ENCODE peak calls at places on chromosomes 2 and 18, in seven cellular contexts. One of them, this sample, is unnamed.

GRCh38 chr2:239881561-239882320 is 143.4 kb downstream of the NDUFA10 start:
- DNase-seq in A549: no peak
- DNase-seq in HCT116: no peak
- DNase-seq in GM12878: no peak
- DNase-seq in K562: no peak
- DNase-seq in Panc1: no peak
- DNase-seq in HL-60: no peak
- DNase-seq in this sample: no peak

GRCh38 chr2:212124597-212124996 is 414.0 kb downstream of the ERBB4 start:
- DNase-seq in A549: peak
- DNase-seq in HCT116: no peak
- DNase-seq in GM12878: no peak
- DNase-seq in K562: no peak
- DNase-seq in Panc1: no peak
- DNase-seq in HL-60: no peak
- DNase-seq in this sample: no peak

GRCh38 chr18:8798996-8799395 is 93.6 kb downstream of the MTCL1 start:
- DNase-seq in A549: no peak
- DNase-seq in HCT116: no peak
- DNase-seq in GM12878: no peak
- DNase-seq in K562: no peak
- DNase-seq in Panc1: no peak
- DNase-seq in HL-60: no peak
- DNase-seq in this sample: no peak

GRCh38 chr2:241271641-241272297 is 43.7 kb downstream of the HDLBP start:
- DNase-seq in A549: peak
- DNase-seq in HCT116: peak
- DNase-seq in GM12878: no peak
- DNase-seq in K562: peak
- DNase-seq in Panc1: no peak
- DNase-seq in HL-60: peak
- DNase-seq in this sample: peak

GRCh38 chr2:227623225-227623624 is 5.9 kb downstream of the SCYGR4 start:
- DNase-seq in A549: no peak
- DNase-seq in HCT116: no peak
- DNase-seq in GM12878: no peak
- DNase-seq in K562: no peak
- DNase-seq in Panc1: no peak
- DNase-seq in HL-60: no peak
- DNase-seq in this sample: no peak

GRCh38 chr2:31286230-31286629 is 52.3 kb downstream of the EHD3 start:
- DNase-seq in A549: no peak
- DNase-seq in HCT116: no peak
- DNase-seq in GM12878: no peak
- DNase-seq in K562: no peak
- DNase-seq in Panc1: no peak
- DNase-seq in HL-60: no peak
- DNase-seq in this sample: no peak

GRCh38 chr18:10376735-10377134 is 77.7 kb upstream of the APCDD1 start:
- DNase-seq in A549: no peak
- DNase-seq in HCT116: no peak
- DNase-seq in GM12878: no peak
- DNase-seq in K562: no peak
- DNase-seq in Panc1: no peak
- DNase-seq in HL-60: no peak
- DNase-seq in this sample: no peak

GRCh38 chr2:238321467-238321866 is 1.1 kb downstream of the TRAF3IP1 start:
- DNase-seq in A549: no peak
- DNase-seq in HCT116: no peak
- DNase-seq in GM12878: no peak
- DNase-seq in K562: no peak
- DNase-seq in Panc1: no peak
- DNase-seq in HL-60: no peak
- DNase-seq in this sample: no peak

GRCh38 chr18:45687617-45688016 is 36.4 kb upstream of the SLC14A1 start:
- DNase-seq in A549: no peak
- DNase-seq in HCT116: no peak
- DNase-seq in GM12878: no peak
- DNase-seq in K562: peak
- DNase-seq in Panc1: no peak
- DNase-seq in HL-60: no peak
- DNase-seq in this sample: no peak

GRCh38 chr2:6506311-6507258 is 359.1 kb downstream of the CMPK2 start:
- DNase-seq in A549: no peak
- DNase-seq in HCT116: peak
- DNase-seq in GM12878: no peak
- DNase-seq in K562: no peak
- DNase-seq in Panc1: no peak
- DNase-seq in HL-60: no peak
- DNase-seq in this sample: no peak

GRCh38 chr18:7974200-7974874 is 407.2 kb downstream of the PTPRM start:
- DNase-seq in A549: no peak
- DNase-seq in HCT116: no peak
- DNase-seq in GM12878: no peak
- DNase-seq in K562: no peak
- DNase-seq in Panc1: no peak
- DNase-seq in HL-60: no peak
- DNase-seq in this sample: no peak

GRCh38 chr2:154392256-154392655 is 306.2 kb upstream of the KCNJ3 start:
- DNase-seq in A549: no peak
- DNase-seq in HCT116: no peak
- DNase-seq in GM12878: peak
- DNase-seq in K562: no peak
- DNase-seq in Panc1: no peak
- DNase-seq in HL-60: no peak
- DNase-seq in this sample: no peak

GRCh38 chr2:186042207-186043028 is 303.8 kb downstream of the FSIP2 start:
- DNase-seq in A549: no peak
- DNase-seq in HCT116: no peak
- DNase-seq in GM12878: no peak
- DNase-seq in K562: no peak
- DNase-seq in Panc1: no peak
- DNase-seq in HL-60: no peak
- DNase-seq in this sample: no peak

GRCh38 chr18:48688961-48689360 is 150.1 kb downstream of the CTIF start:
- DNase-seq in A549: no peak
- DNase-seq in HCT116: no peak
- DNase-seq in GM12878: no peak
- DNase-seq in K562: no peak
- DNase-seq in Panc1: no peak
- DNase-seq in HL-60: no peak
- DNase-seq in this sample: no peak

GRCh38 chr18:76475450-76476203 is 19.4 kb downstream of the ZNF516 start:
- DNase-seq in A549: no peak
- DNase-seq in HCT116: no peak
- DNase-seq in GM12878: no peak
- DNase-seq in K562: no peak
- DNase-seq in Panc1: no peak
- DNase-seq in HL-60: no peak
- DNase-seq in this sample: no peak

GRCh38 chr18:27844416-27844792 is 332.5 kb downstream of the CDH2 start:
- DNase-seq in A549: no peak
- DNase-seq in HCT116: no peak
- DNase-seq in GM12878: no peak
- DNase-seq in K562: no peak
- DNase-seq in Panc1: no peak
- DNase-seq in HL-60: no peak
- DNase-seq in this sample: no peak

GRCh38 chr18:31490387-31490786 is 7.6 kb upstream of the DSG2 start:
- DNase-seq in A549: no peak
- DNase-seq in HCT116: no peak
- DNase-seq in GM12878: peak
- DNase-seq in K562: no peak
- DNase-seq in Panc1: no peak
- DNase-seq in HL-60: no peak
- DNase-seq in this sample: no peak

GRCh38 chr2:118246726-118247125 is 158.5 kb downstream of the INSIG2 start:
- DNase-seq in A549: no peak
- DNase-seq in HCT116: no peak
- DNase-seq in GM12878: no peak
- DNase-seq in K562: no peak
- DNase-seq in Panc1: no peak
- DNase-seq in HL-60: no peak
- DNase-seq in this sample: no peak

GRCh38 chr18:59848002-59848401 is 51.8 kb upstream of the PMAIP1 start:
- DNase-seq in A549: no peak
- DNase-seq in HCT116: no peak
- DNase-seq in GM12878: no peak
- DNase-seq in K562: no peak
- DNase-seq in Panc1: no peak
- DNase-seq in HL-60: no peak
- DNase-seq in this sample: no peak

GRCh38 chr2:46831037-46831868 is 84.4 kb downstream of the MCFD2 start:
- DNase-seq in A549: no peak
- DNase-seq in HCT116: no peak
- DNase-seq in GM12878: no peak
- DNase-seq in K562: no peak
- DNase-seq in Panc1: no peak
- DNase-seq in HL-60: no peak
- DNase-seq in this sample: no peak

GRCh38 chr18:46148810-46149209 is 44.6 kb downstream of the HAUS1 start:
- DNase-seq in A549: peak
- DNase-seq in HCT116: no peak
- DNase-seq in GM12878: no peak
- DNase-seq in K562: peak
- DNase-seq in Panc1: peak
- DNase-seq in HL-60: no peak
- DNase-seq in this sample: peak

GRCh38 chr2:52918551-52918950 is 849.1 kb upstream of the CHAC2 start:
- DNase-seq in A549: no peak
- DNase-seq in HCT116: no peak
- DNase-seq in GM12878: no peak
- DNase-seq in K562: no peak
- DNase-seq in Panc1: no peak
- DNase-seq in HL-60: no peak
- DNase-seq in this sample: no peak

GRCh38 chr2:172437419-172438063 is 10.2 kb downstream of the ITGA6 start:
- DNase-seq in A549: no peak
- DNase-seq in HCT116: no peak
- DNase-seq in GM12878: peak
- DNase-seq in K562: no peak
- DNase-seq in Panc1: no peak
- DNase-seq in HL-60: no peak
- DNase-seq in this sample: no peak

GRCh38 chr2:85797959-85798358 is 44.2 kb downstream of the ATOH8 start:
- DNase-seq in A549: peak
- DNase-seq in HCT116: no peak
- DNase-seq in GM12878: no peak
- DNase-seq in K562: peak
- DNase-seq in Panc1: no peak
- DNase-seq in HL-60: no peak
- DNase-seq in this sample: peak
- TF ChIP-seq REST in A549: no peak
- TF ChIP-seq REST in HCT116: no peak
- TF ChIP-seq REST in GM12878: no peak
- TF ChIP-seq REST in K562: no peak
- TF ChIP-seq REST in Panc1: no peak
- TF ChIP-seq REST in HL-60: no peak
- TF ChIP-seq REST in this sample: no peak

DNA sequence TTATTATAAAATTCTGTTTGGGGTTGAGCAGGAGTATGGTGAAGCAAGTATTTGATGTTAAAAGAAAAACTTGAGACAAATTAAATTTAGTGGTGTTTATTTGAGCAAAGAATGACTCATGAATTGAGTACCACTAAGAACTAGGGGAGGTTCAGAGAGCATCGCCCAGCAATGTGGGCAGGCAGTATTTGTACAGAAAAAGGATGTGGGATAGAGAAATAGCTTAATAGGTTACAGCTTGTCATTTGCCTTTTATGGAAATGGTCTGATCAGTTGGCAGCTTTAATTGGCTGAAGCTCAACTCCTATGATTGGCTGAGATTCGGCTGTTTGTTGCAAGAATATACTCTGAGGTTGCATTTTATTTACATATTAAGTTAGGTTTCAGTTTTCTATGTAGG is 68.2 kb downstream of the LRATD1 start:
- DNase-seq in A549: no peak
- DNase-seq in HCT116: no peak
- DNase-seq in GM12878: no peak
- DNase-seq in K562: no peak
- DNase-seq in Panc1: no peak
- DNase-seq in HL-60: no peak
- DNase-seq in this sample: peak
- TF ChIP-seq REST in A549: no peak
- TF ChIP-seq REST in HCT116: no peak
- TF ChIP-seq REST in GM12878: no peak
- TF ChIP-seq REST in K562: no peak
- TF ChIP-seq REST in Panc1: no peak
- TF ChIP-seq REST in HL-60: no peak
- TF ChIP-seq REST in this sample: no peak

DNA sequence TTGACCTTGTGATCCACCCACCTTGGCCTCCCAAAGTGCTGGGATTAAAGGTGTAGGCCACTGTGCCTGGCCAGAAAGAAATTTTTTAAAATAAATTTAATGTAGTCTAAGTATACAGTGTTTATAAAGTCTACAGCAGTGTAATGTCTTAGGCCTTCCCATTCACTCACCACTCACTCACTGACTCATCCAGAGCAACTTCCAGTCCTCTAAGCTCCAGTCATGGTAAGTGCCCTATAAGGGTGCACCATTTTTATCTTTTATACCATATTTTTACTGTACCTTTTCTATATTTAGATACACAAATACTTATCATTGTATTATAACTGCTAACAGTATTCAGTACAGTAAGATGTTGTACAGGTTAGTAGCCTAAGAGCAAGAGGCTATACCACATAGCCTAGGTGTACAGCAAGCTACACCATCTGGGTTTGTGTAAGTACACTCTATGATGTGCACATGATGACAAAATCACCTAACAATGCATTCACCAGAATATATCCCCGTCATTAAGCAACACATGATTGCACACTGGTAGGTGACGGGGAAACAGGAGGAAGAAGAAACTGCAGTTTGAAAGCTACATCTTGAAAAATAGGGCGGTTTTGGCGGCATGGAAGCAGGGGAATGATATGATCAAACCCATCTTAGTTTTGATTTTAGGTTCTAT is 105.1 kb upstream of the ITGB6 start:
- DNase-seq in A549: no peak
- DNase-seq in HCT116: no peak
- DNase-seq in GM12878: no peak
- DNase-seq in K562: no peak
- DNase-seq in Panc1: no peak
- DNase-seq in HL-60: no peak
- DNase-seq in this sample: no peak
- TF ChIP-seq REST in A549: no peak
- TF ChIP-seq REST in HCT116: no peak
- TF ChIP-seq REST in GM12878: no peak
- TF ChIP-seq REST in K562: no peak
- TF ChIP-seq REST in Panc1: no peak
- TF ChIP-seq REST in HL-60: no peak
- TF ChIP-seq REST in this sample: no peak

DNA sequence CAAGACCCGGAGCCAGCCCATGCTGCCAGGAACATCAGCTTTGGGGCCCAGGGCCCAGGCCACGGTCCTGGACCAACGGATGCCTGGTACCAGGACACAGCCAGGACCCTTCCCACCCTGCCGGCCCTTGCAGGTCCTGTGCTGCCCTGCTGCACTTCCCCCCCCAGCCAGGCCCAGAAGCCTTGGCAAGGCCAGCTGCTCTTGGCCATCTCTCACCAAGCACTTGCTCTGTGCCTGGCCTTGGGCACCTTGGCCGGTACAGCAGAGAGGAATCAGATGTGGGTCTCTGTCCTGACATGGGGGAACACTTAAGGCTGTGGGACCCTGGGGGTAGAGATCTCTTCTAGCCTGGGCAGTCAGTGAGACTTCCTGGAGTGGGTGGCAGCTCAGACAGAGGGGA is 28.9 kb downstream of the BIN1 start:
- DNase-seq in A549: no peak
- DNase-seq in HCT116: no peak
- DNase-seq in GM12878: no peak
- DNase-seq in K562: no peak
- DNase-seq in Panc1: no peak
- DNase-seq in HL-60: no peak
- DNase-seq in this sample: no peak
- TF ChIP-seq REST in A549: no peak
- TF ChIP-seq REST in HCT116: no peak
- TF ChIP-seq REST in GM12878: no peak
- TF ChIP-seq REST in K562: no peak
- TF ChIP-seq REST in Panc1: no peak
- TF ChIP-seq REST in HL-60: no peak
- TF ChIP-seq REST in this sample: no peak

This sample was measured in GM23338.